ENCODE peak calls at places on chromosomes 12 and 14, in six cellular contexts. Z is heart right ventricle, W is A549, P is fibroblast of lung, D is Peyer's patch, B is HepG2. N is an unnamed sample. For H3K4me1, the result is how much of the 10 kb centered on the place peaks cover.

GRCh38 chr12:69875416-69875815 is 50.4 kb downstream of the MYRFL start:
- DNase-seq in B (no peak), D (no peak), W (no peak), Z (no peak), P (peak), N (no peak)

GRCh38 chr12:53770281-53770680 is 18.5 kb upstream of the CISTR start:
- DNase-seq in P (peak), Z (no peak), D (no peak), W (peak), B (no peak), N (no peak)

GRCh38 chr12:61250303-61250702 is 1009.9 kb upstream of the USP15 start:
- DNase-seq in P (no peak), W (no peak), D (no peak), B (no peak), Z (no peak), N (no peak)

GRCh38 chr12:48764521-48764920 is 24.4 kb downstream of the ADCY6 start:
- DNase-seq in W (no peak), D (no peak), B (no peak), P (no peak), Z (no peak), N (no peak)

GRCh38 chr14:79011091-79011919 is 841.1 kb downstream of the NRXN3 start:
- DNase-seq in P (peak), W (peak), Z (no peak), D (no peak), B (peak), N (no peak)

GRCh38 chr12:95191060-95191696 is 26.1 kb downstream of the FGD6 start:
- DNase-seq in D (no peak), Z (no peak), W (no peak), B (peak), P (no peak), N (no peak)

GRCh38 chr14:61065671-61066070 is 84.6 kb downstream of the SLC38A6 start:
- DNase-seq in W (no peak), P (no peak), B (no peak), D (no peak), Z (no peak), N (no peak)

GRCh38 chr12:31928246-31929139 is 30.7 kb upstream of the RESF1 start:
- DNase-seq in W (no peak), B (no peak), D (no peak), P (no peak), Z (no peak), N (no peak)

GRCh38 chr14:69012251-69012953 is 33.3 kb upstream of the ACTN1 start:
- DNase-seq in D (no peak), B (no peak), Z (no peak), P (peak), W (no peak), N (no peak)

GRCh38 chr14:21669284-21669683 is 4.3 kb downstream of the OR4E1 start:
- DNase-seq in Z (no peak), W (no peak), P (no peak), B (peak), D (no peak), N (no peak)

GRCh38 chr12:18643673-18644072 is 94.1 kb downstream of the PLCZ1 start:
- DNase-seq in Z (no peak), D (no peak), P (peak), W (no peak), B (no peak), N (no peak)

GRCh38 chr12:5165296-5165970 is 121.8 kb downstream of the KCNA5 start:
- DNase-seq in Z (no peak), P (no peak), D (no peak), W (no peak), B (no peak), N (no peak)

GRCh38 chr12:93946542-93947150 is 201.7 kb upstream of the PLXNC1 start:
- DNase-seq in W (no peak), D (no peak), P (peak), Z (no peak), B (no peak), N (no peak)

GRCh38 chr14:67944605-67945004 is 125.0 kb downstream of the RAD51B start:
- DNase-seq in B (no peak), D (no peak), W (no peak), Z (no peak), P (no peak), N (no peak)

GRCh38 chr14:58501214-58501816 is 73.8 kb downstream of the KIAA0586 start:
- DNase-seq in D (peak), Z (no peak), B (peak), W (peak), P (peak), N (no peak)

GRCh38 chr12:106897082-106897481 is 58.6 kb upstream of the TMEM263 start:
- DNase-seq in D (no peak), Z (no peak), W (no peak), B (peak), P (peak), N (no peak)

GRCh38 chr12:10288989-10289388 is 18.7 kb upstream of the KLRD1 start:
- DNase-seq in Z (no peak), B (no peak), D (no peak), P (no peak), W (no peak), N (no peak)

GRCh38 chr12:9750276-9751203 is 10.2 kb downstream of the CD69 start:
- DNase-seq in P (peak), D (peak), Z (no peak), W (peak), B (peak), N (no peak)

GRCh38 chr12:75944097-75944904 is 87.3 kb downstream of the PHLDA1 start:
- DNase-seq in Z (no peak), P (peak), D (no peak), B (peak), W (peak), N (no peak)

GRCh38 chr14:80987235-80988032 is 32.0 kb downstream of the TSHR start:
- DNase-seq in D (peak), Z (no peak), B (peak), W (peak), P (peak), N (peak)

GRCh38 chr12:90902596-90902995 is 52.4 kb downstream of the CCER1 start:
- DNase-seq in P (no peak), B (no peak), Z (no peak), D (no peak), W (no peak), N (no peak)

GRCh38 chr12:31965090-31965489 is 5.9 kb downstream of the RESF1 start:
- DNase-seq in P (no peak), B (no peak), W (no peak), Z (no peak), D (no peak), N (no peak)

GRCh38 chr14:96363751-96364336 is 518 bp downstream of the GSKIP start:
- DNase-seq in B (peak), Z (no peak), W (peak), P (peak), D (peak), N (no peak)

GRCh38 chr14:63986789-63987533 is 134.2 kb downstream of the SYNE2 start:
- DNase-seq in W (no peak), Z (no peak), P (peak), D (peak), B (no peak), N (no peak)

GRCh38 chr12:28237423-28237822 is 47.2 kb downstream of the CCDC91 start:
- DNase-seq in D (no peak), P (no peak), W (no peak), Z (no peak), B (peak), N (no peak)

GRCh38 chr14:68686724-68687123 is 106.1 kb downstream of the ZFP36L1 start:
- DNase-seq in P (no peak), D (peak), Z (no peak), B (no peak), W (no peak), N (no peak)

GRCh38 chr14:88301381-88301780 is 21.7 kb downstream of the KCNK10 start:
- DNase-seq in P (no peak), D (no peak), W (no peak), Z (no peak), B (no peak), N (no peak)

GRCh38 chr14:97299661-97300060 is 502.5 kb downstream of the VRK1 start:
- DNase-seq in W (no peak), B (no peak), P (no peak), Z (no peak), D (no peak), N (no peak)

GRCh38 chr12:48883305-48884171 is 17.9 kb upstream of the RND1 start:
- DNase-seq in Z (no peak), W (no peak), P (no peak), B (peak), D (no peak), N (no peak)

GRCh38 chr14:97976861-97977260 is 1179.7 kb downstream of the VRK1 start:
- DNase-seq in W (no peak), P (no peak), Z (peak), B (no peak), D (peak), N (peak)

GRCh38 chr12:69243099-69244084 is 4.0 kb downstream of the CPSF6 start:
- DNase-seq in W (no peak), D (no peak), B (no peak), P (no peak), Z (no peak), N (no peak)

GRCh38 chr12:117674763-117675162 is 294.0 kb downstream of the KSR2 start:
- DNase-seq in B (no peak), P (no peak), D (no peak), W (no peak), Z (no peak), N (no peak)

GRCh38 chr12:88310666-88311065 is 168.6 kb downstream of the TMTC3 start:
- DNase-seq in D (no peak), P (no peak), W (no peak), B (no peak), Z (no peak), N (no peak)

GRCh38 chr14:55107766-55108554 is 21.1 kb upstream of the LGALS3 start:
- DNase-seq in D (peak), W (peak), Z (peak), B (peak), P (peak), N (peak)

GRCh38 chr14:54440037-54440436 is 1.1 kb downstream of the CNIH1 start:
- DNase-seq in P (peak), W (no peak), B (no peak), Z (no peak), D (no peak), N (no peak)

DNA sequence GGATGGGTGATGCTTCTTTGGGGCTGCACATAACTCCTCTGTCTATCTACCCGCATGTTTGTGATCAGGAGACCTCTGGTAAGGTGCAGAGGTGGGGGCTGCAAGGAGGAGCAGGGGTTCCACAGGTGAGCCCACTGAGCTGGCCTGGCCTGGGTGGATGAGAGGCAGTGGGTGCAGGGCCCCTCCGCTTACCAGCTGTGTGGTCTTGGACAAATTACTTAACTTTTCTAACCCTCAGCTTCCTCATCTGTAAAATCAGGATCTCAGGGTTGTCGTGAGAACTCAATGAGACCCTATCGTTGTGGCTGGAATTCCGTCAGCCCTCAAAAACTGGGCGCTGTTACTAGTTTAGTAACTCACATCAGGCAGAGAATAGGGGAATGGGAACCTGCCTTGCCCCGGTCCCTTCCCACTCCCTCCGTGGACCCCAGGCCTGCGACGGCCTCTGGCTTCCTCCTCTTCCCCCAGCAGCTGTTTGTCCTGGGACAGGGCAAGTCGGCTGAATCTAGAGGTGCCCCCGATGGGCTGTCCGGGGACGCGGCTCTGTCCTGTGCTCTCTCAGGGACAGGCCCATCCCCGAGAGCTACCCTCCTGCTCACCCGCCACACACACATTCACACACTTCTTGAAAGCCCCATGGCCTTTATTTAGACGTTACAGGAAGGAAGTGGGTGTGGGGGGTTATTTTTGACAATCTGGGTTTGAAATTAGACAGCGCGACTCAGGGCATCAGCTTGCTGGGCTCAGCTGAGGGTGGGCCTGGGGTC is 7.6 kb downstream of the PTPN6 start:
- DNase-seq in W (no peak), D (peak), Z (no peak), P (no peak), B (no peak), N (peak)
- H3K4me3 ChIP-seq in W (no peak), D (no peak), Z (peak), P (no peak), B (no peak), N (peak)

GRCh38 chr12:56157201-56158028 is 744 bp upstream of the MYL6 start:
- DNase-seq in P (peak), D (peak), B (peak), W (peak), Z (peak), N (peak)
- H3K4me1 ChIP-seq in P (under half), D (under half), B (half or more), W (under half), Z (under half), N (half or more)

DNA sequence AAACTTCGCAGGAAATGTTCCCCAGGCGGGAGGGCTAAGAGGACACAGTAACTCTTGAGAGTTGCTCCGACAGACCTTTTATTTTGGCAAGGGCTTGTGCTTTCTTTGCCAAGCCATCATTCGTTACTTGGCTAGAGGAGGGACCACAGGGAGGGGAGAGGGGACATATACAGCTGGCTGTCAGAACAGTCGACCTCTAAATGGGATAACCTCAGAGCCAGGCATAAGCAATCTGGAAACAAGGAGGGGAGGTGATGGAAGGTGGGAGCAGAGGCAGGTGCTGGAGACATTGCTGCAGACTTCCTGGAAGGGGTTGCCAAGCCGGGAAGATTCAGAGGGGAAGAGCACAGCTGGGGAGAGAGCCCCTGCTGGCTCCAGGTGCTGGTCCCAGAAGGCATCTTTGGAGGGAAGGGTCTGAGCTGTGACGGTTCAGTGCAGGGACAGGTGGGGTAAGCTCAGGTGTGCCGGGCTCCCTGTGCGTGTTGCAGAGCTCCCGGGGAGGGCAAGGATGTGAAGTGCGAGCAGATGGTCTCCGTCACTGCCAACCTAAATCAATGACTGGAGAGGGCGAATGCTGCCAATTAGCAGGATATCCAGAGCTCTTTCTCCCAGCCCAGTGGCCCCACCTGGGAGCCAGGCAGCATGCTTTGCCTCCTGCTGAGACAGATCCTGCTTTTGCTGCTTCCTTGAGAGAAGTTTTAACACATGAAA is 50.1 kb downstream of the CHST11 start:
- DNase-seq in Z (no peak), P (no peak), D (no peak), W (no peak), B (no peak), N (peak)
- H3K4me3 ChIP-seq in Z (no peak), P (no peak), D (no peak), W (no peak), B (no peak), N (no peak)

DNA sequence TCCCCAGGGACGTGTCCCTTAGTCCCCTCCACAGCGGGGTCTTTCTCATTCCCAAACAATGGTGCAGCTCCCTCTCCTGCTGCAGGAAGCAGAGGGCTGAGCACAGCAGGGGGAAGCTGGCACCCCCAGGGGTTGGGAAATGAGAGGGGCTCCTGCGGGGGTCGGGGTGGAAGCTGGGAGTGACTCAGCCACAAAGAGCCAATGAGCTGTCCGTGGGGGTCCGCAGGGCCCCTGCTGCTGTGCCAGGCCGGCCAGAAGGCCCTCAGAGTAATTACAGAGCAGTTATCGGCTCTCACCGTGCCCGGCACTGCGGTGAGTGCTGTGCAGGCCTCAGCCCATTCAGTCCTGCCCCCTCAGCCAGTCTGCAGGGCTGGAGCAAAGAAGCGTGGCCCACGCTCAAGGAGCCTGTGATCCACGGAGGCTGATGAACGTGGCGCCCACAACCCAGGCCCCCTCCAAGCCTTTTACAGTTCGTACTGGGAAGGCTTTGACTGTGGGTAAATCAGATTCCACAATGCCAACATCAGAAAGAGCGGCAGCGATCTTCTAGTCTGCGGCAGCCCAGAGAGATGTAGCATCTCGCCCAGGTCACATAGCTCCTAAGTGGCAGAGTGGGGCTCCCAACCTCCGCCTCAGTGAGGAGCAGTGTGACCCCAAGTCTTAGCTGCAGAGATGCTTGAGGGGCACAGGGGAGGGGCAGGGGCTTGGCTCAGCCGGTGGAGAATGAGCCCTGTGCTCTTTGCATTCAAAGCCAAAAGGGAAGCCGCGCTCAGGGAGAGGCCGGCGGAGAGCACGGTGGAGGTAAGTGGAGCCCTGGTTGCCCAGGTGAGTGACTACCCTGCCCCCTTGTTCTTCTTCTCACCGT is 43.4 kb downstream of the SLC6A12 start:
- DNase-seq in W (no peak), P (no peak), Z (no peak), D (no peak), B (no peak), N (no peak)
- H3K4me1 ChIP-seq in W (under half), P (under half), Z (half or more), D (under half), B (under half), N (half or more)

GRCh38 chr14:91380610-91381371 is 36.8 kb downstream of the CCDC88C start:
- DNase-seq in Z (no peak), D (no peak), B (no peak), W (no peak), P (peak), N (peak)

GRCh38 chr14:91382712-91383111 is 34.9 kb downstream of the CCDC88C start:
- DNase-seq in W (no peak), D (no peak), Z (no peak), B (no peak), P (no peak), N (no peak)

GRCh38 chr14:91385227-91385626 is 32.4 kb downstream of the CCDC88C start:
- DNase-seq in Z (no peak), D (no peak), W (no peak), B (no peak), P (no peak), N (no peak)

GRCh38 chr14:91381801-91382670 is 35.6 kb downstream of the CCDC88C start:
- DNase-seq in W (no peak), Z (no peak), B (no peak), P (no peak), D (no peak), N (no peak)

GRCh38 chr14:91383439-91383838 is 34.2 kb downstream of the CCDC88C start:
- DNase-seq in D (no peak), W (no peak), B (no peak), P (no peak), Z (no peak), N (no peak)
- H3K4me3 ChIP-seq in D (no peak), W (no peak), B (no peak), P (no peak), Z (no peak), N (no peak)

GRCh38 chr12:59182660-59183455 is 262.6 kb upstream of the LRIG3 start:
- DNase-seq in B (no peak), D (no peak), W (no peak), P (peak), Z (no peak), N (no peak)
- H3K4me1 ChIP-seq in B (under half), D (under half), W (under half), P (under half), Z (under half), N (under half)

GRCh38 chr12:42689699-42690098 is 100.2 kb upstream of the PRICKLE1 start:
- DNase-seq in P (no peak), Z (no peak), D (no peak), W (no peak), B (no peak), N (no peak)

GRCh38 chr12:42695490-42695995 is 106.0 kb upstream of the PRICKLE1 start:
- DNase-seq in W (no peak), Z (no peak), P (no peak), B (peak), D (no peak), N (no peak)

GRCh38 chr12:42691991-42692557 is 102.5 kb upstream of the PRICKLE1 start:
- DNase-seq in P (no peak), Z (no peak), B (peak), W (peak), D (no peak), N (no peak)

GRCh38 chr12:42690264-42690663 is 100.7 kb upstream of the PRICKLE1 start:
- DNase-seq in B (no peak), W (no peak), D (no peak), Z (no peak), P (no peak), N (no peak)

GRCh38 chr12:42692749-42693148 is 103.2 kb upstream of the PRICKLE1 start:
- DNase-seq in P (no peak), D (no peak), Z (no peak), W (no peak), B (no peak), N (no peak)
- H3K4me3 ChIP-seq in P (no peak), D (no peak), Z (peak), W (peak), B (no peak), N (peak)

GRCh38 chr14:91927800-91928199 is 19.7 kb downstream of the FBLN5 start:
- DNase-seq in W (no peak), D (no peak), P (no peak), Z (no peak), B (no peak), N (no peak)
- H3K4me1 ChIP-seq in W (under half), D (under half), P (under half), Z (under half), B (under half), N (under half)

N was measured in left ventricle myocardium inferior.